ENCODE peak calls at places on chromosomes 5 and 9, in ten cellular contexts. A is stomach, B is A549, Z is K562, N is sigmoid colon, E is suprapubic skin, S is tibial nerve, Y is transverse colon, P is upper lobe of left lung, G is SK-N-SH. L is an unnamed sample. For H3K4me1, the result is how much of the 10 kb centered on the place peaks cover.

GRCh38 chr5:23507278-23507685 is at the start of gene PRDM9:
- DNase-seq in Y (peak), B (peak), P (peak), S (peak), A (no peak), G (peak), E (no peak), Z (peak), N (peak), L (no peak)

GRCh38 chr5:59845733-59846132 is 47.8 kb downstream of the PDE4D start:
- DNase-seq in N (no peak), Y (no peak), B (no peak), E (no peak), A (no peak), G (no peak), Z (no peak), P (no peak), S (no peak), L (no peak)

GRCh38 chr5:139635606-139636206 is 12.4 kb upstream of the CXXC5 start:
- DNase-seq in P (no peak), Z (peak), N (peak), S (peak), Y (peak), E (peak), B (no peak), A (peak), G (peak), L (peak)

GRCh38 chr5:139783436-139783955 is 12.1 kb upstream of the PSD2 start:
- DNase-seq in Y (no peak), G (no peak), P (no peak), Z (no peak), B (no peak), N (no peak), E (no peak), A (no peak), S (no peak), L (no peak)

GRCh38 chr5:72281764-72282499 is 38.1 kb downstream of the MRPS27 start:
- DNase-seq in E (no peak), Z (no peak), P (no peak), N (no peak), G (peak), A (no peak), S (no peak), B (no peak), Y (no peak), L (no peak)

GRCh38 chr9:93294011-93294410 is 110.1 kb downstream of the WNK2 start:
- DNase-seq in S (no peak), E (no peak), Y (no peak), B (no peak), Z (no peak), P (no peak), N (no peak), G (peak), A (no peak), L (no peak)

GRCh38 chr5:179746872-179747271 is 14.2 kb downstream of the MAML1 start:
- DNase-seq in S (no peak), P (no peak), N (no peak), E (no peak), G (no peak), B (no peak), Z (no peak), Y (no peak), A (no peak), L (no peak)

GRCh38 chr9:114880276-114880891 is 50.0 kb downstream of the TNFSF8 start:
- DNase-seq in S (no peak), E (no peak), Y (no peak), Z (no peak), G (no peak), A (no peak), P (no peak), N (no peak), B (no peak), L (no peak)

GRCh38 chr9:132973713-132974112 is 4.8 kb upstream of the GFI1B start:
- DNase-seq in N (no peak), S (no peak), E (no peak), P (no peak), G (peak), B (peak), A (no peak), Y (no peak), Z (peak), L (no peak)

GRCh38 chr5:175148773-175149172 is 295.2 kb downstream of the DRD1 start:
- DNase-seq in Y (no peak), Z (peak), B (no peak), A (no peak), N (no peak), P (no peak), G (no peak), E (no peak), S (no peak), L (no peak)

GRCh38 chr5:142981886-142982820 is 212.0 kb downstream of the ARHGAP26 start:
- DNase-seq in P (no peak), Z (no peak), G (peak), E (no peak), A (peak), N (peak), S (peak), Y (peak), B (no peak), L (peak)
- H3K4me1 ChIP-seq in P (half or more), Z (under half), G (half or more), E (under half), A (under half), N (under half), S (under half), Y (under half), B (under half), L (under half)

GRCh38 chr9:115939065-115939765 is 214.4 kb upstream of the PAPPA start:
- DNase-seq in E (no peak), Y (no peak), G (no peak), Z (no peak), A (no peak), P (no peak), N (no peak), S (no peak), B (no peak), L (no peak)

GRCh38 chr9:115944166-115944948 is 209.2 kb upstream of the PAPPA start:
- DNase-seq in A (peak), B (peak), Z (no peak), N (peak), S (peak), Y (peak), E (peak), P (no peak), G (no peak), L (peak)

GRCh38 chr9:115938479-115938878 is 215.1 kb upstream of the PAPPA start:
- DNase-seq in G (no peak), N (no peak), E (no peak), A (no peak), Z (no peak), S (no peak), Y (no peak), P (no peak), B (no peak), L (no peak)

GRCh38 chr9:115943591-115944165 is 209.9 kb upstream of the PAPPA start:
- DNase-seq in A (no peak), G (no peak), E (no peak), B (no peak), Y (no peak), P (no peak), N (no peak), Z (no peak), S (no peak), L (no peak)

GRCh38 chr9:115941561-115942315 is 211.9 kb upstream of the PAPPA start:
- DNase-seq in G (no peak), N (no peak), B (no peak), Y (no peak), A (no peak), P (no peak), Z (no peak), E (no peak), S (no peak), L (no peak)
- TF ChIP-seq EP300 in G (no peak), N (no peak), B (no peak), Y (no peak), A (no peak), P (no peak), Z (no peak), E (no peak), S (no peak), L (no peak)

DNA sequence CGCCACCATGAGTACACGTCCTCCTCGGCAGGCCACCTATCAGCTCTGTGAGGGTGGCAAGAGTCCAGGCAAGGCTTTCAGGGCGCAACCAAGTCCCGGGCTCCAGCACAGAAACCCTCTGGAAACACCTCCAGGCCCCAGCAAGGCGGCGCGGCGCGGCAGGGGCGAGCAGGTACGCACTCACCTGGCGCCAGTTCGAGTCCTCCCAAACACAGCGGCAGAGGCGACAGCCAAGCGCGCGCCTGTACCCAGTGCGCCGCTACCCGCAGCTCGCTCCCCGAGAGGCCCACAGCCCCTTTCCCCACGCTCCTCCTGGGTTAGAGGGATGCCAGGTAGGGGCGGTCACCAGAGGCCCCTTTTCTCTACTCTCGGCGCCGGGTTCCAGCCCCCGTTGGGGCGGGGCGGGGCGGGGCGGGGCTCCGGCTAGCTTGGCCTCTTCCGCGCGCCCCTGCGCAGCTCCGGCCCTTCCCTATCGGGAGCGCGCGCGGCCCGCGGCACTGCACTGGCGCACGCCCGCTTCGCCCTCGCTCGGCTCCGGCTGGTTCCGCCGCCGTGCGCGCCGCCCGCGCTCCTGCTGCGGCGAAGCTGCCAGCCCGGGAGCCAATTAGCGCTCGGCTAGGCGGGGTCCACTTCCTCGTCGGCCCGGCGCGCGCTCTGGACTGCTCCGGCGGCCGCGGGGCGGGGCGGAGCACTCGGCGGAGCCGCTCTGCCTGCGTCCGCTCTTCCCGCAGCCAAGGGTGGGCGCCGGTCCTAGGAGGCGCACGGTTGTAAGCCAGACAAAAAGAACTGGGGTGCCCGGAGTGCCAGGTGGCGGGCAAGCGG is at the start of the genes NMRK1 and OSTF1:
- DNase-seq in A (peak), N (peak), P (peak), G (peak), Y (peak), S (peak), Z (peak), E (peak), B (peak), L (peak)
- TF ChIP-seq CTCF in A (no peak), N (no peak), P (peak), G (peak), Y (no peak), S (no peak), Z (no peak), E (no peak), B (no peak), L (no peak)

GRCh38 chr9:98977246-98977681 is 33.6 kb downstream of the COL15A1 start:
- DNase-seq in G (no peak), E (no peak), A (no peak), N (peak), P (peak), B (no peak), S (no peak), Z (no peak), Y (no peak), L (no peak)
- H3K4me1 ChIP-seq in G (under half), E (under half), A (under half), N (half or more), P (under half), B (under half), S (under half), Z (under half), Y (under half), L (under half)

L was measured in ovary.